ENCODE peak calls at places on chromosomes 12 and 14, in nine cellular contexts. One of them, this sample, is unnamed.

GRCh38 chr12:113818833-113819232 is 147.3 kb downstream of the RBM19 start:
- DNase-seq in right cardiac atrium: no peak
- DNase-seq in choroid plexus epithelial cell: peak
- DNase-seq in CD8-positive, alpha-beta memory T cell: no peak
- DNase-seq in H7: peak
- DNase-seq in fibroblast of mammary gland: no peak
- DNase-seq in Panc1: no peak
- DNase-seq in upper lobe of right lung: no peak
- DNase-seq in WERI-Rb-1: peak
- DNase-seq in this sample: no peak

GRCh38 chr14:24861083-24861630 is 188.8 kb downstream of the STXBP6 start:
- DNase-seq in fibroblast of mammary gland: peak
- DNase-seq in Panc1: no peak
- DNase-seq in choroid plexus epithelial cell: peak
- DNase-seq in WERI-Rb-1: no peak
- DNase-seq in CD8-positive, alpha-beta memory T cell: no peak
- DNase-seq in H7: no peak
- DNase-seq in upper lobe of right lung: no peak
- DNase-seq in right cardiac atrium: no peak
- DNase-seq in this sample: no peak

GRCh38 chr14:97218713-97219355 is 421.7 kb downstream of the VRK1 start:
- DNase-seq in Panc1: no peak
- DNase-seq in CD8-positive, alpha-beta memory T cell: no peak
- DNase-seq in right cardiac atrium: no peak
- DNase-seq in choroid plexus epithelial cell: no peak
- DNase-seq in upper lobe of right lung: no peak
- DNase-seq in fibroblast of mammary gland: no peak
- DNase-seq in H7: peak
- DNase-seq in WERI-Rb-1: no peak
- DNase-seq in this sample: no peak

GRCh38 chr12:51887476-51888315 is at the start of gene ANKRD33:
- DNase-seq in WERI-Rb-1: peak
- DNase-seq in choroid plexus epithelial cell: peak
- DNase-seq in Panc1: no peak
- DNase-seq in fibroblast of mammary gland: peak
- DNase-seq in upper lobe of right lung: peak
- DNase-seq in H7: peak
- DNase-seq in right cardiac atrium: peak
- DNase-seq in CD8-positive, alpha-beta memory T cell: no peak
- DNase-seq in this sample: peak

GRCh38 chr12:2387051-2387834 is 334.5 kb downstream of the CACNA1C start:
- DNase-seq in WERI-Rb-1: no peak
- DNase-seq in fibroblast of mammary gland: peak
- DNase-seq in Panc1: no peak
- DNase-seq in upper lobe of right lung: no peak
- DNase-seq in CD8-positive, alpha-beta memory T cell: no peak
- DNase-seq in H7: no peak
- DNase-seq in right cardiac atrium: no peak
- DNase-seq in choroid plexus epithelial cell: no peak
- DNase-seq in this sample: no peak

GRCh38 chr12:79871621-79872020 is 63.3 kb downstream of the PPP1R12A start:
- DNase-seq in right cardiac atrium: no peak
- DNase-seq in fibroblast of mammary gland: no peak
- DNase-seq in Panc1: no peak
- DNase-seq in choroid plexus epithelial cell: no peak
- DNase-seq in CD8-positive, alpha-beta memory T cell: no peak
- DNase-seq in upper lobe of right lung: no peak
- DNase-seq in WERI-Rb-1: no peak
- DNase-seq in H7: no peak
- DNase-seq in this sample: no peak

GRCh38 chr12:75666126-75666979 is 154.9 kb upstream of the KRR1 start:
- DNase-seq in choroid plexus epithelial cell: peak
- DNase-seq in CD8-positive, alpha-beta memory T cell: no peak
- DNase-seq in upper lobe of right lung: no peak
- DNase-seq in Panc1: no peak
- DNase-seq in right cardiac atrium: no peak
- DNase-seq in WERI-Rb-1: no peak
- DNase-seq in H7: peak
- DNase-seq in fibroblast of mammary gland: no peak
- DNase-seq in this sample: peak

GRCh38 chr14:74667758-74668157 is 45.1 kb downstream of the AREL1 start:
- DNase-seq in choroid plexus epithelial cell: peak
- DNase-seq in right cardiac atrium: no peak
- DNase-seq in WERI-Rb-1: no peak
- DNase-seq in H7: no peak
- DNase-seq in upper lobe of right lung: no peak
- DNase-seq in Panc1: no peak
- DNase-seq in CD8-positive, alpha-beta memory T cell: no peak
- DNase-seq in fibroblast of mammary gland: peak
- DNase-seq in this sample: no peak

GRCh38 chr14:96589577-96589976 is 87.4 kb downstream of the PAPOLA start:
- DNase-seq in H7: peak
- DNase-seq in choroid plexus epithelial cell: no peak
- DNase-seq in right cardiac atrium: no peak
- DNase-seq in upper lobe of right lung: peak
- DNase-seq in CD8-positive, alpha-beta memory T cell: no peak
- DNase-seq in Panc1: no peak
- DNase-seq in WERI-Rb-1: no peak
- DNase-seq in fibroblast of mammary gland: no peak
- DNase-seq in this sample: no peak

GRCh38 chr12:5027436-5027835 is 16.2 kb upstream of the KCNA5 start:
- DNase-seq in WERI-Rb-1: no peak
- DNase-seq in fibroblast of mammary gland: no peak
- DNase-seq in choroid plexus epithelial cell: no peak
- DNase-seq in upper lobe of right lung: no peak
- DNase-seq in right cardiac atrium: no peak
- DNase-seq in CD8-positive, alpha-beta memory T cell: no peak
- DNase-seq in H7: no peak
- DNase-seq in Panc1: no peak
- DNase-seq in this sample: no peak

GRCh38 chr12:12441891-12442461 is 85.1 kb downstream of the BORCS5 start:
- DNase-seq in right cardiac atrium: no peak
- DNase-seq in CD8-positive, alpha-beta memory T cell: peak
- DNase-seq in upper lobe of right lung: no peak
- DNase-seq in Panc1: no peak
- DNase-seq in H7: no peak
- DNase-seq in choroid plexus epithelial cell: peak
- DNase-seq in fibroblast of mammary gland: no peak
- DNase-seq in WERI-Rb-1: no peak
- DNase-seq in this sample: no peak

GRCh38 chr12:10364839-10365681 is 24.8 kb downstream of the KLRK1 start:
- DNase-seq in H7: peak
- DNase-seq in fibroblast of mammary gland: peak
- DNase-seq in CD8-positive, alpha-beta memory T cell: peak
- DNase-seq in right cardiac atrium: peak
- DNase-seq in choroid plexus epithelial cell: peak
- DNase-seq in Panc1: peak
- DNase-seq in WERI-Rb-1: no peak
- DNase-seq in upper lobe of right lung: no peak
- DNase-seq in this sample: peak

GRCh38 chr14:52937869-52938268 is 13.0 kb downstream of the FERMT2 start:
- DNase-seq in WERI-Rb-1: no peak
- DNase-seq in choroid plexus epithelial cell: no peak
- DNase-seq in upper lobe of right lung: no peak
- DNase-seq in H7: no peak
- DNase-seq in right cardiac atrium: no peak
- DNase-seq in Panc1: no peak
- DNase-seq in fibroblast of mammary gland: no peak
- DNase-seq in CD8-positive, alpha-beta memory T cell: no peak
- DNase-seq in this sample: no peak

GRCh38 chr12:121530600-121531355 is 50.0 kb downstream of the KDM2B start:
- DNase-seq in H7: no peak
- DNase-seq in upper lobe of right lung: peak
- DNase-seq in CD8-positive, alpha-beta memory T cell: peak
- DNase-seq in WERI-Rb-1: no peak
- DNase-seq in right cardiac atrium: peak
- DNase-seq in Panc1: no peak
- DNase-seq in fibroblast of mammary gland: peak
- DNase-seq in choroid plexus epithelial cell: peak
- DNase-seq in this sample: peak

GRCh38 chr14:87149583-87150354 is 843.2 kb downstream of the GALC start:
- DNase-seq in H7: peak
- DNase-seq in CD8-positive, alpha-beta memory T cell: no peak
- DNase-seq in right cardiac atrium: no peak
- DNase-seq in Panc1: no peak
- DNase-seq in WERI-Rb-1: no peak
- DNase-seq in choroid plexus epithelial cell: peak
- DNase-seq in fibroblast of mammary gland: peak
- DNase-seq in upper lobe of right lung: no peak
- DNase-seq in this sample: no peak

GRCh38 chr12:100173111-100173510 is 27.5 kb upstream of the ACTR6 start:
- DNase-seq in upper lobe of right lung: no peak
- DNase-seq in H7: no peak
- DNase-seq in WERI-Rb-1: no peak
- DNase-seq in choroid plexus epithelial cell: no peak
- DNase-seq in right cardiac atrium: no peak
- DNase-seq in Panc1: no peak
- DNase-seq in fibroblast of mammary gland: no peak
- DNase-seq in CD8-positive, alpha-beta memory T cell: no peak
- DNase-seq in this sample: no peak

GRCh38 chr12:42985506-42985905 is 396.0 kb upstream of the PRICKLE1 start:
- DNase-seq in CD8-positive, alpha-beta memory T cell: no peak
- DNase-seq in right cardiac atrium: no peak
- DNase-seq in WERI-Rb-1: peak
- DNase-seq in choroid plexus epithelial cell: peak
- DNase-seq in upper lobe of right lung: no peak
- DNase-seq in fibroblast of mammary gland: no peak
- DNase-seq in Panc1: no peak
- DNase-seq in H7: peak
- DNase-seq in this sample: no peak

GRCh38 chr14:75150150-75150549 is 23.3 kb upstream of the NEK9 start:
- DNase-seq in CD8-positive, alpha-beta memory T cell: no peak
- DNase-seq in Panc1: no peak
- DNase-seq in WERI-Rb-1: no peak
- DNase-seq in fibroblast of mammary gland: peak
- DNase-seq in H7: no peak
- DNase-seq in upper lobe of right lung: no peak
- DNase-seq in right cardiac atrium: no peak
- DNase-seq in choroid plexus epithelial cell: no peak
- DNase-seq in this sample: no peak

GRCh38 chr14:77043984-77044485 is 15.5 kb upstream of the IRF2BPL start:
- DNase-seq in right cardiac atrium: no peak
- DNase-seq in Panc1: no peak
- DNase-seq in fibroblast of mammary gland: no peak
- DNase-seq in upper lobe of right lung: no peak
- DNase-seq in choroid plexus epithelial cell: no peak
- DNase-seq in CD8-positive, alpha-beta memory T cell: no peak
- DNase-seq in H7: no peak
- DNase-seq in WERI-Rb-1: no peak
- DNase-seq in this sample: no peak

DNA sequence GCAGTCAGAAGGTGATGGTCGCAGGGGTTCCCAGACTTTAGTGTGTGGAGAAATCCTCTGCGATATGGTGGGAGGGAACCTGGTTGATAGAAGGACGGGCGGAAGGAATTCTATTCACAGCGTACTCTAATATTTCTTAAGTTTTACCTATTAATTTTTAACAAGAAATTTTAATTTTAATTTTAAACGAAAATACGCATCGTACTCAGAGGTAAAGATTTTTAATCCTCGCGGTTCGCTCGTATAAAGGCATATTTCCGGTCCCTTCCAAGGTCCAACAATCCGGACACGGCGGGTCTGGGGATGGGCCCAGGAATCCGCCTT is 338 bp upstream of the SLC48A1 start:
- DNase-seq in choroid plexus epithelial cell: no peak
- DNase-seq in WERI-Rb-1: no peak
- DNase-seq in CD8-positive, alpha-beta memory T cell: no peak
- DNase-seq in fibroblast of mammary gland: no peak
- DNase-seq in upper lobe of right lung: no peak
- DNase-seq in Panc1: no peak
- DNase-seq in H7: no peak
- DNase-seq in right cardiac atrium: no peak
- DNase-seq in this sample: no peak
- H3K4me3 ChIP-seq in choroid plexus epithelial cell: peak
- H3K4me3 ChIP-seq in WERI-Rb-1: peak
- H3K4me3 ChIP-seq in CD8-positive, alpha-beta memory T cell: no peak
- H3K4me3 ChIP-seq in fibroblast of mammary gland: peak
- H3K4me3 ChIP-seq in upper lobe of right lung: peak
- H3K4me3 ChIP-seq in Panc1: peak
- H3K4me3 ChIP-seq in H7: peak
- H3K4me3 ChIP-seq in right cardiac atrium: peak
- H3K4me3 ChIP-seq in this sample: peak

GRCh38 chr14:22565391-22565945 is 23.6 kb downstream of the DAD1 start:
- DNase-seq in H7: no peak
- DNase-seq in upper lobe of right lung: no peak
- DNase-seq in Panc1: no peak
- DNase-seq in fibroblast of mammary gland: no peak
- DNase-seq in WERI-Rb-1: no peak
- DNase-seq in choroid plexus epithelial cell: no peak
- DNase-seq in right cardiac atrium: no peak
- DNase-seq in CD8-positive, alpha-beta memory T cell: no peak
- DNase-seq in this sample: no peak
- H3K4me3 ChIP-seq in H7: no peak
- H3K4me3 ChIP-seq in upper lobe of right lung: no peak
- H3K4me3 ChIP-seq in Panc1: no peak
- H3K4me3 ChIP-seq in fibroblast of mammary gland: no peak
- H3K4me3 ChIP-seq in WERI-Rb-1: no peak
- H3K4me3 ChIP-seq in choroid plexus epithelial cell: no peak
- H3K4me3 ChIP-seq in right cardiac atrium: no peak
- H3K4me3 ChIP-seq in CD8-positive, alpha-beta memory T cell: peak
- H3K4me3 ChIP-seq in this sample: no peak

DNA sequence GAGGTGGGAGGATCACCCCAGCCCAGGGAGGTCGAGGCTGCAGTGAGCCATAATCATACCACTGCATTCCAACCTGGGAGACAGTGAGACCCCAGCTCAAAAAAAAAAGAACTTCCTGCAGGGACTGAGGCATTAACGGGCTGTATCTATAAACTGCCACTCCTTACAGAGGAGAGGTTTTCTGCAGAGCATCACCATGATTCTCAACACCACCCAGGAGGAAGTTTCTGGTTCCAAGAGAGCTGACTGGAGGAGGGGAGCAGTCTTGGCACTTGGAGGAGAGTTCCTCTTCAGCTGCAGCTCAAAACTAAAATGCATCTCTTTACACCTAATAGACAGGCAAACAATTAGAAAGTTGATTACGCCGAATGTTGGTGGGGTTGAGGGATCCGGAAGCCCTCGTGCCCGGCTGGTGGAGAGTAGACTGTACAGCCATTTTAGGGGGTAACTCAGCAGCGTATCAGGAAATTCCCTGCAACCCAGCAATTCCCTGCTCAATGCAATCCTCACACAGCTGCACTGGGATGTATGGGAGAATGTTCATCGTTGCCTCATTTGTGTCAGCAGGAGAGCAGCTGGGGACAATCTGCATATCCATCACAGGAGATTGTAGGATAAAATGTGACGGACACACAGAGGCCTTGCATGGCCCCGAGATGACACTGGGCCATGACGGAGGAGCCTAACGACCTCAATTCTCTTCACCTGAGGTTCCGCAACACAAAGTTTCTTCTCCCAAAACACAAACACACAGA is 36.6 kb downstream of the ACTN1 start:
- DNase-seq in H7: no peak
- DNase-seq in upper lobe of right lung: no peak
- DNase-seq in right cardiac atrium: no peak
- DNase-seq in CD8-positive, alpha-beta memory T cell: no peak
- DNase-seq in fibroblast of mammary gland: no peak
- DNase-seq in WERI-Rb-1: peak
- DNase-seq in Panc1: no peak
- DNase-seq in choroid plexus epithelial cell: no peak
- DNase-seq in this sample: no peak
- H3K4me3 ChIP-seq in H7: no peak
- H3K4me3 ChIP-seq in upper lobe of right lung: no peak
- H3K4me3 ChIP-seq in right cardiac atrium: no peak
- H3K4me3 ChIP-seq in CD8-positive, alpha-beta memory T cell: no peak
- H3K4me3 ChIP-seq in fibroblast of mammary gland: no peak
- H3K4me3 ChIP-seq in WERI-Rb-1: no peak
- H3K4me3 ChIP-seq in Panc1: no peak
- H3K4me3 ChIP-seq in choroid plexus epithelial cell: no peak
- H3K4me3 ChIP-seq in this sample: no peak

GRCh38 chr14:45939572-45939971 is 686.6 kb upstream of the MIS18BP1 start:
- DNase-seq in fibroblast of mammary gland: no peak
- DNase-seq in WERI-Rb-1: no peak
- DNase-seq in upper lobe of right lung: no peak
- DNase-seq in CD8-positive, alpha-beta memory T cell: no peak
- DNase-seq in right cardiac atrium: no peak
- DNase-seq in choroid plexus epithelial cell: no peak
- DNase-seq in Panc1: no peak
- DNase-seq in H7: no peak
- DNase-seq in this sample: no peak
- H3K4me3 ChIP-seq in fibroblast of mammary gland: no peak
- H3K4me3 ChIP-seq in WERI-Rb-1: no peak
- H3K4me3 ChIP-seq in upper lobe of right lung: no peak
- H3K4me3 ChIP-seq in CD8-positive, alpha-beta memory T cell: no peak
- H3K4me3 ChIP-seq in right cardiac atrium: no peak
- H3K4me3 ChIP-seq in choroid plexus epithelial cell: no peak
- H3K4me3 ChIP-seq in Panc1: no peak
- H3K4me3 ChIP-seq in H7: no peak
- H3K4me3 ChIP-seq in this sample: no peak